ENCODE peak calls at places on chromosomes 4 and X, in six cellular contexts. One of them, this sample, is unnamed.

GRCh38 chr4:9608300-9608699 is 164.1 kb downstream of the DEFB131A start:
- DNase-seq in mesendoderm: no peak
- DNase-seq in IMR-90: no peak
- DNase-seq in mesenchymal stem cell: no peak
- DNase-seq in H9: no peak
- DNase-seq in trophoblast cell: no peak
- DNase-seq in this sample: no peak

GRCh38 chr4:141028024-141028529 is 105.2 kb downstream of the RNF150 start:
- DNase-seq in IMR-90: peak; percentile 83
- DNase-seq in trophoblast cell: no peak
- DNase-seq in H9: no peak
- DNase-seq in mesendoderm: no peak
- DNase-seq in mesenchymal stem cell: peak; percentile 58
- DNase-seq in this sample: no peak

GRCh38 chr4:113405874-113406722 is 355.4 kb downstream of the CAMK2D start:
- DNase-seq in IMR-90: no peak
- DNase-seq in trophoblast cell: no peak
- DNase-seq in mesendoderm: no peak
- DNase-seq in H9: no peak
- DNase-seq in mesenchymal stem cell: no peak
- DNase-seq in this sample: no peak

GRCh38 chr4:111400736-111401135 is 744.5 kb upstream of the FAM241A start:
- DNase-seq in trophoblast cell: no peak
- DNase-seq in IMR-90: peak; percentile 81
- DNase-seq in mesenchymal stem cell: peak; percentile 22
- DNase-seq in mesendoderm: no peak
- DNase-seq in H9: no peak
- DNase-seq in this sample: no peak

GRCh38 chr4:147019061-147019460 is 73.4 kb upstream of the TTC29 start:
- DNase-seq in IMR-90: peak; percentile 56
- DNase-seq in trophoblast cell: peak; percentile 60
- DNase-seq in mesendoderm: peak; percentile 64
- DNase-seq in mesenchymal stem cell: peak; percentile 65
- DNase-seq in H9: peak; percentile 55
- DNase-seq in this sample: peak; percentile 32

GRCh38 chr4:86508436-86508835 is 85.7 kb upstream of the PTPN13 start:
- DNase-seq in trophoblast cell: no peak
- DNase-seq in mesendoderm: no peak
- DNase-seq in H9: no peak
- DNase-seq in mesenchymal stem cell: peak; percentile 65
- DNase-seq in IMR-90: peak; percentile 62
- DNase-seq in this sample: no peak

GRCh38 chr4:26031704-26032103 is 117.7 kb downstream of the SMIM20 start:
- DNase-seq in H9: no peak
- DNase-seq in trophoblast cell: no peak
- DNase-seq in mesenchymal stem cell: no peak
- DNase-seq in IMR-90: no peak
- DNase-seq in mesendoderm: no peak
- DNase-seq in this sample: no peak

GRCh38 chr4:151951727-151952078 is 190.9 kb upstream of the GATB start:
- DNase-seq in mesendoderm: no peak
- DNase-seq in H9: no peak
- DNase-seq in IMR-90: no peak
- DNase-seq in mesenchymal stem cell: no peak
- DNase-seq in trophoblast cell: no peak
- DNase-seq in this sample: no peak

GRCh38 chr4:5019274-5019673 is at the start of gene CYTL1:
- DNase-seq in H9: peak; percentile 73
- DNase-seq in mesenchymal stem cell: no peak
- DNase-seq in mesendoderm: peak; percentile 31
- DNase-seq in trophoblast cell: no peak
- DNase-seq in IMR-90: no peak
- DNase-seq in this sample: no peak

GRCh38 chr4:100075056-100075455 is 115.2 kb downstream of the DDIT4L start:
- DNase-seq in mesendoderm: no peak
- DNase-seq in mesenchymal stem cell: peak; percentile 9
- DNase-seq in H9: no peak
- DNase-seq in IMR-90: no peak
- DNase-seq in trophoblast cell: no peak
- DNase-seq in this sample: no peak

GRCh38 chr4:152659806-152660205 is 20.0 kb downstream of the TMEM154 start:
- DNase-seq in H9: no peak
- DNase-seq in trophoblast cell: no peak
- DNase-seq in IMR-90: no peak
- DNase-seq in mesendoderm: no peak
- DNase-seq in mesenchymal stem cell: no peak
- DNase-seq in this sample: no peak

DNA sequence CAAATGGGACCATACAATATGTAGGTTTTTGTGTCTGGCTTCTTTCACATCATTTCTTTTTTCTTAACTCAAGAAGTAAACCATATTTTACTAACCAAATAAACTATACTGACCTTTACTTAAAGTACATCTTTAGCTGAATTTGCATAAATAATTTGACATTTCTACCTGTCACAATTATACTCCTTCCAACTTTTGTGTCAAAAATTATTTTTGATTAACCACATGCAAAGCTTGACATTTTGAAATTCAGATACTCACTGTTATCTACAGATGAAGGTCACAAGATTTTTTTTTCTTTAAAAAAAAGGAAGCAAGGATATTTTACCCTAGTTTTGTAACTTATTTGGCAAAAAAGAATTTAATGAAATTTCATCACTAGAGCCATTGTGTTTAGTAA is 12.0 kb upstream of the RAB9A start:
- DNase-seq in mesenchymal stem cell: no peak
- DNase-seq in H9: no peak
- DNase-seq in mesendoderm: no peak
- DNase-seq in trophoblast cell: no peak
- DNase-seq in IMR-90: no peak
- DNase-seq in this sample: no peak
- H2BK5ac ChIP-seq in mesenchymal stem cell: no peak overlapping the region
- H2BK5ac ChIP-seq in H9: no peak overlapping the region
- H2BK5ac ChIP-seq in mesendoderm: no peak overlapping the region
- H2BK5ac ChIP-seq in trophoblast cell: no peak overlapping the region
- H2BK5ac ChIP-seq in IMR-90: no peak overlapping the region
- H2BK5ac ChIP-seq in this sample: no peak overlapping the region

GRCh38 chr4:16820304-16820703 is 78.1 kb downstream of the LDB2 start:
- DNase-seq in IMR-90: no peak
- DNase-seq in trophoblast cell: no peak
- DNase-seq in H9: no peak
- DNase-seq in mesendoderm: peak; percentile 75
- DNase-seq in mesenchymal stem cell: no peak
- DNase-seq in this sample: no peak
- H2BK5ac ChIP-seq in IMR-90: peak overlapping the region; percentile 8
- H2BK5ac ChIP-seq in trophoblast cell: no peak overlapping the region
- H2BK5ac ChIP-seq in H9: no peak overlapping the region
- H2BK5ac ChIP-seq in mesendoderm: no peak overlapping the region
- H2BK5ac ChIP-seq in mesenchymal stem cell: no peak overlapping the region
- H2BK5ac ChIP-seq in this sample: no peak overlapping the region

GRCh38 chrX:9257718-9258117 is 207.1 kb upstream of the TBL1X start:
- DNase-seq in H9: no peak
- DNase-seq in mesendoderm: no peak
- DNase-seq in mesenchymal stem cell: no peak
- DNase-seq in trophoblast cell: no peak
- DNase-seq in IMR-90: no peak
- DNase-seq in this sample: no peak

GRCh38 chrX:9249452-9249851 is 215.4 kb upstream of the TBL1X start:
- DNase-seq in mesendoderm: no peak
- DNase-seq in mesenchymal stem cell: peak; percentile 4
- DNase-seq in IMR-90: no peak
- DNase-seq in trophoblast cell: no peak
- DNase-seq in H9: no peak
- DNase-seq in this sample: no peak

GRCh38 chrX:9253211-9253610 is 211.6 kb upstream of the TBL1X start:
- DNase-seq in H9: no peak
- DNase-seq in mesendoderm: no peak
- DNase-seq in IMR-90: no peak
- DNase-seq in mesenchymal stem cell: no peak
- DNase-seq in trophoblast cell: no peak
- DNase-seq in this sample: no peak

GRCh38 chrX:9252182-9252581 is 212.7 kb upstream of the TBL1X start:
- DNase-seq in H9: no peak
- DNase-seq in IMR-90: no peak
- DNase-seq in trophoblast cell: no peak
- DNase-seq in mesenchymal stem cell: no peak
- DNase-seq in mesendoderm: peak; percentile 46
- DNase-seq in this sample: no peak
- H2BK5ac ChIP-seq in H9: no peak overlapping the region
- H2BK5ac ChIP-seq in IMR-90: no peak overlapping the region
- H2BK5ac ChIP-seq in trophoblast cell: no peak overlapping the region
- H2BK5ac ChIP-seq in mesenchymal stem cell: peak overlapping the region; percentile 57
- H2BK5ac ChIP-seq in mesendoderm: no peak overlapping the region
- H2BK5ac ChIP-seq in this sample: no peak overlapping the region

GRCh38 chrX:103254921-103255455 is at the start of gene TCEAL8:
- DNase-seq in mesenchymal stem cell: peak; percentile 84
- DNase-seq in IMR-90: peak; percentile 74
- DNase-seq in H9: peak; percentile 90
- DNase-seq in mesendoderm: peak; percentile 94
- DNase-seq in trophoblast cell: peak; percentile 65
- DNase-seq in this sample: peak; percentile 50

GRCh38 chrX:103250977-103251376 is 4.0 kb downstream of the TCEAL8 start:
- DNase-seq in IMR-90: no peak
- DNase-seq in mesenchymal stem cell: no peak
- DNase-seq in trophoblast cell: peak; percentile 72
- DNase-seq in mesendoderm: peak; percentile 83
- DNase-seq in H9: no peak
- DNase-seq in this sample: no peak

GRCh38 chrX:103253608-103254007 is 1.3 kb downstream of the TCEAL8 start:
- DNase-seq in mesenchymal stem cell: peak; percentile 22
- DNase-seq in trophoblast cell: no peak
- DNase-seq in mesendoderm: peak; percentile 70
- DNase-seq in IMR-90: no peak
- DNase-seq in H9: no peak
- DNase-seq in this sample: no peak

GRCh38 chrX:103256651-103257050 is 1.7 kb upstream of the TCEAL8 start:
- DNase-seq in mesendoderm: no peak
- DNase-seq in H9: no peak
- DNase-seq in mesenchymal stem cell: no peak
- DNase-seq in trophoblast cell: no peak
- DNase-seq in IMR-90: no peak
- DNase-seq in this sample: no peak

DNA sequence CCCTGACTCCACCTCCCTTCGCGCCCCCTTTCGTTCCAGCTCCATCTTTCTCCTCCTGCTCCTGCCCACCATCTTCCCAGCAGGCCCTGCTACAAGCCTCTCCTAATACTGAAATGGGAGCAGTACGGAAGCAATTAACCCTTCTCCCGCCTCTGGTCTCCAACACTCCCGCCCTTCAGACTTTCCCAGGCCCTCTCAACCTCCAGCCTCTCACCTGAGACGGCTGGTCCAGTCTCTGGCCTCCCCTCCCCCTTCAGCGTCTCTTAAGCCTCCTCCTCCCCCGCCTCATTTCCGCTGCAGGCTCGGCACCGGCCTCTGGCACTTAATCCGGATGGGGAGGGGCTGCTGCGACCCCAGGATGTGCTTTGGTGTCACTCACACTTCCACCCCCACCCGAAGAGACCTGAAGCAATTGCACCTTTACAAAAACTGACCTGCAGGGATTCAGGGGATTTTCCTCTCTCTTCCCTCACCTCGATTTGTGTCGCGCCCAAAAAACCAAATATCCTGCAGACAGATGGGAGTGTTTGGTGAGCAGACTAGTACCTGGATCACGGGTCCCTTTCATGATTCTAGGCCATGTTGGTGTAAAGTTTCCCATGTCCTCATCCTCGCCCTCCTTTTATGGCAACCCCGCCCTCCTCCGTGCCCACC is 657 bp downstream of the TCEAL8 start:
- DNase-seq in H9: peak; percentile 98
- DNase-seq in trophoblast cell: no peak
- DNase-seq in IMR-90: peak; percentile 23
- DNase-seq in mesendoderm: peak; percentile 98
- DNase-seq in mesenchymal stem cell: peak; percentile 54
- DNase-seq in this sample: peak; percentile 45
- H2BK5ac ChIP-seq in H9: no peak overlapping the region
- H2BK5ac ChIP-seq in trophoblast cell: peak overlapping the region; percentile 96
- H2BK5ac ChIP-seq in IMR-90: peak overlapping the region; percentile 73
- H2BK5ac ChIP-seq in mesendoderm: peak overlapping the region; percentile 82
- H2BK5ac ChIP-seq in mesenchymal stem cell: peak overlapping the region; percentile 62
- H2BK5ac ChIP-seq in this sample: peak overlapping the region; percentile 11

GRCh38 chrX:124117325-124117724 is 155.8 kb downstream of the STAG2 start:
- DNase-seq in mesendoderm: no peak
- DNase-seq in H9: no peak
- DNase-seq in IMR-90: no peak
- DNase-seq in trophoblast cell: no peak
- DNase-seq in mesenchymal stem cell: no peak
- DNase-seq in this sample: no peak

DNA sequence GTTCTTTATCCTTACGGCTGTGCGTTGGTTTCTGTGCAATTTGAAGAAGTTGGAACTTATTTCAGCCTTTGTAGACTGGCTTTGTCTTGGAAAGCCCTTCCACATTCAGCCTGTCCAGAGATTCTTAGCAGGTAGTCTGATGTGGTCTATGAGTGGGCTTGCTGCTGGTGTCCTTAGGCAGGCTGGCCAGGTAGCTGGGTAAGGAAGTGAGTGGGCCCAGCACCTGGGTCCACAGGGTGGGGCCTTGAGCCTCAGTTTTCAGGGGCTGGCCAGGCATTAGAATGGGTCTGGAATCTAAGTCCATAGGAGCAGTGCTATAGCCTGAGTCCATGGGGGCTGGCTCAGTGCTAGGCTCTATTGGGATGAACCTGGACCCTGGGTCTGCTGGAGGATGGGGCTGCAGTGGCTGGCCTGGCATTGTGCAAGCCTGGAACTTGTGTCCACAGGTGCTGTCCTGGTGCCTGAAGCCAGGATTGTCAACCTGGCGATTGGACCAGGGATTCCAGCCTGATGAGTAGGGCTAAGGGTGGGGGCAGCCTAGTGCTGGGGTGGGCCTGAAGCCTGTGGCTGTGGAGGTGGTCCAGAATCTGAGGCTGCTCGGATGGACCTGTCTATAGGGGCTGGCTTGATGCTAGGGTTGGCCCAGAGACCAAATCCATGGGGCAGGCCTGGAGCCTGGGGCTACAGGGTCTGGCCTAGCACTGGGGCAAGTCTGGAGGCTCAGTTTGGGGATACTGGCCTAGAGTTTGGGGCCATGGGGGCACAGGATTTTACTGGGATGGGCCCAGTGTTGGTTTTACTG is 152.5 kb downstream of the STAG2 start:
- DNase-seq in mesenchymal stem cell: no peak
- DNase-seq in mesendoderm: no peak
- DNase-seq in H9: peak; percentile 26
- DNase-seq in IMR-90: no peak
- DNase-seq in trophoblast cell: no peak
- DNase-seq in this sample: no peak
- H2BK5ac ChIP-seq in mesenchymal stem cell: no peak overlapping the region
- H2BK5ac ChIP-seq in mesendoderm: no peak overlapping the region
- H2BK5ac ChIP-seq in H9: no peak overlapping the region
- H2BK5ac ChIP-seq in IMR-90: no peak overlapping the region
- H2BK5ac ChIP-seq in trophoblast cell: no peak overlapping the region
- H2BK5ac ChIP-seq in this sample: no peak overlapping the region

GRCh38 chr4:27123769-27124124 is 263.1 kb downstream of the STIM2 start:
- DNase-seq in IMR-90: no peak
- DNase-seq in H9: no peak
- DNase-seq in mesendoderm: no peak
- DNase-seq in mesenchymal stem cell: no peak
- DNase-seq in trophoblast cell: no peak
- DNase-seq in this sample: no peak
- H2BK5ac ChIP-seq in IMR-90: no peak overlapping the region
- H2BK5ac ChIP-seq in H9: no peak overlapping the region
- H2BK5ac ChIP-seq in mesendoderm: no peak overlapping the region
- H2BK5ac ChIP-seq in mesenchymal stem cell: no peak overlapping the region
- H2BK5ac ChIP-seq in trophoblast cell: no peak overlapping the region
- H2BK5ac ChIP-seq in this sample: no peak overlapping the region

GRCh38 chrX:3075959-3076358 is 34.7 kb downstream of the ARSF start:
- DNase-seq in mesenchymal stem cell: no peak
- DNase-seq in mesendoderm: no peak
- DNase-seq in trophoblast cell: no peak
- DNase-seq in H9: no peak
- DNase-seq in IMR-90: no peak
- DNase-seq in this sample: no peak
- H2BK5ac ChIP-seq in mesenchymal stem cell: no peak overlapping the region
- H2BK5ac ChIP-seq in mesendoderm: no peak overlapping the region
- H2BK5ac ChIP-seq in trophoblast cell: no peak overlapping the region
- H2BK5ac ChIP-seq in H9: no peak overlapping the region
- H2BK5ac ChIP-seq in IMR-90: no peak overlapping the region
- H2BK5ac ChIP-seq in this sample: no peak overlapping the region

This sample was measured in neuronal stem cell.